ENCODE peak calls at places on chromosomes 2 and 18, in five cellular contexts. Q is H7, U is frontal cortex, G is left cardiac atrium, D is EH. C is an unnamed sample.

GRCh38 chr18:58639751-58640427 is 11.0 kb upstream of the ALPK2 start:
- DNase-seq in Q (no peak), U (no peak), G (no peak), D (peak; percentile 92), C (no peak)

GRCh38 chr2:58535182-58535581 is 294.1 kb upstream of the FANCL start:
- DNase-seq in Q (peak; percentile 21), U (no peak), G (no peak), D (no peak), C (no peak)

GRCh38 chr18:79986726-79987125 is 1.6 kb downstream of the TXNL4A start:
- DNase-seq in Q (no peak), U (no peak), G (no peak), D (peak; percentile 9), C (no peak)

GRCh38 chr18:26207937-26208336 is 18.3 kb upstream of the TAF4B start:
- DNase-seq in Q (no peak), U (no peak), G (no peak), D (no peak), C (no peak)

GRCh38 chr2:118224144-118224887 is 136.0 kb downstream of the INSIG2 start:
- DNase-seq in Q (peak; percentile 76), U (no peak), G (peak; percentile 25), D (peak; percentile 19), C (no peak)

GRCh38 chr2:61017556-61018318 is at the start of the genes PEX13 and PUS10:
- DNase-seq in Q (peak; percentile 82), U (peak; percentile 71), G (peak; percentile 79), D (peak; percentile 77), C (peak; percentile 77)

GRCh38 chr2:74876081-74876886 is 42.4 kb downstream of the HK2 start:
- DNase-seq in Q (peak; percentile 84), U (peak; percentile 70), G (no peak), D (peak; percentile 67), C (peak; percentile 75)

GRCh38 chr2:55116598-55116964 is 66.3 kb upstream of the RTN4 start:
- DNase-seq in Q (no peak), U (no peak), G (no peak), D (no peak), C (no peak)

GRCh38 chr2:28129955-28130695 is 239.6 kb downstream of the BABAM2 start:
- DNase-seq in Q (no peak), U (no peak), G (no peak), D (peak; percentile 60), C (no peak)

GRCh38 chr2:204145197-204146190 is 208.9 kb downstream of the ICOS start:
- DNase-seq in Q (peak; percentile 72), U (peak; percentile 30), G (peak; percentile 74), D (peak; percentile 68), C (peak; percentile 39)

GRCh38 chr2:85312404-85312803 is 15.4 kb downstream of the TGOLN2 start:
- DNase-seq in Q (no peak), U (no peak), G (no peak), D (peak; percentile 58), C (no peak)

GRCh38 chr2:5491486-5491885 is 200.7 kb upstream of the SOX11 start:
- DNase-seq in Q (no peak), U (no peak), G (no peak), D (no peak), C (no peak)

GRCh38 chr2:235827585-235827992 is 333.7 kb downstream of the AGAP1 start:
- DNase-seq in Q (no peak), U (no peak), G (no peak), D (peak; percentile 49), C (no peak)

GRCh38 chr2:218209078-218209477 is 7.9 kb upstream of the ARPC2 start:
- DNase-seq in Q (no peak), U (no peak), G (no peak), D (no peak), C (no peak)

GRCh38 chr18:55779711-55780590 is 192.0 kb upstream of the TCF4 start:
- DNase-seq in Q (peak; percentile 82), U (peak; percentile 68), G (peak; percentile 37), D (peak; percentile 50), C (peak; percentile 47)

GRCh38 chr18:25876334-25876979 is 214.0 kb downstream of the SS18 start:
- DNase-seq in Q (peak; percentile 7), U (no peak), G (no peak), D (no peak), C (no peak)

GRCh38 chr2:240560084-240560479 is at the start of gene DUSP28:
- DNase-seq in Q (peak; percentile 91), U (peak; percentile 93), G (peak; percentile 94), D (peak; percentile 88), C (peak; percentile 84)

GRCh38 chr2:6535572-6535971 is 330.1 kb downstream of the CMPK2 start:
- DNase-seq in Q (peak; percentile 15), U (no peak), G (no peak), D (no peak), C (peak; percentile 21)

GRCh38 chr18:55322176-55322735 is 265.7 kb downstream of the TCF4 start:
- DNase-seq in Q (peak; percentile 74), U (peak; percentile 32), G (peak; percentile 88), D (peak; percentile 96), C (peak; percentile 86)

GRCh38 chr2:156810094-156810493 is 373.9 kb downstream of the GPD2 start:
- DNase-seq in Q (no peak), U (no peak), G (no peak), D (no peak), C (no peak)

GRCh38 chr2:3708576-3708975 is 5.2 kb downstream of the DCDC2C start:
- DNase-seq in Q (no peak), U (no peak), G (no peak), D (no peak), C (no peak)

GRCh38 chr2:159151198-159152118 is 135.0 kb downstream of the WDSUB1 start:
- DNase-seq in Q (no peak), U (no peak), G (no peak), D (no peak), C (no peak)

GRCh38 chr2:229714080-229714735 is at the start of gene DNER:
- DNase-seq in Q (peak; percentile 95), U (peak; percentile 82), G (peak; percentile 39), D (peak; percentile 23), C (peak; percentile 83)

GRCh38 chr18:49520661-49521145 is 33.7 kb upstream of the C18orf32 start:
- DNase-seq in Q (no peak), U (no peak), G (no peak), D (peak; percentile 45), C (no peak)

GRCh38 chr18:6728809-6729246 is 688 bp upstream of the ARHGAP28 start:
- DNase-seq in Q (no peak), U (peak; percentile 22), G (no peak), D (no peak), C (no peak)

GRCh38 chr18:48140738-48141137 is 210.3 kb upstream of the SMAD2 start:
- DNase-seq in Q (peak; percentile 51), U (no peak), G (no peak), D (no peak), C (no peak)

GRCh38 chr2:96604104-96604503 is 34.0 kb downstream of the KANSL3 start:
- DNase-seq in Q (peak; percentile 46), U (no peak), G (no peak), D (no peak), C (no peak)

GRCh38 chr2:232896700-232897385 is 26.8 kb downstream of the SNORC start:
- DNase-seq in Q (peak; percentile 51), U (no peak), G (no peak), D (no peak), C (no peak)

GRCh38 chr18:45764000-45764686 is 40.2 kb downstream of the SLC14A1 start:
- DNase-seq in Q (no peak), U (no peak), G (no peak), D (peak; percentile 68), C (no peak)

GRCh38 chr18:67783215-67783946 is 266.9 kb upstream of the DSEL start:
- DNase-seq in Q (no peak), U (no peak), G (no peak), D (peak; percentile 94), C (no peak)